ENCODE peak calls at places on chromosomes 11 and 22, in seven cellular contexts. H is HL-60, R is SK-N-SH, N is GM12891, E is prostate gland, Z is suprapubic skin, O is spleen. J is an unnamed sample.

GRCh38 chr11:75383246-75383645 is 16.1 kb upstream of the RPS3 start:
- DNase-seq in H (no peak), R (no peak), N (no peak), E (no peak), Z (no peak), O (peak), J (no peak)

GRCh38 chr11:6397156-6397555 is 6.9 kb downstream of the SMPD1 start:
- DNase-seq in H (no peak), R (no peak), N (no peak), E (no peak), Z (no peak), O (no peak), J (no peak)

GRCh38 chr11:134654161-134654915 is 242.3 kb upstream of the B3GAT1 start:
- DNase-seq in H (no peak), R (no peak), N (no peak), E (no peak), Z (no peak), O (no peak), J (no peak)

GRCh38 chr11:120660024-120660565 is 148.5 kb downstream of the GRIK4 start:
- DNase-seq in H (peak), R (peak), N (peak), E (no peak), Z (no peak), O (peak), J (peak)

GRCh38 chr22:44884968-44885805 is 124.6 kb downstream of the PHF21B start:
- DNase-seq in H (no peak), R (no peak), N (no peak), E (no peak), Z (peak), O (peak), J (peak)

GRCh38 chr11:72736452-72737069 is 15.6 kb downstream of the ARAP1 start:
- DNase-seq in H (peak), R (no peak), N (no peak), E (no peak), Z (no peak), O (peak), J (no peak)

GRCh38 chr11:71201231-71201630 is 51.1 kb downstream of the SHANK2 start:
- DNase-seq in H (no peak), R (no peak), N (no peak), E (no peak), Z (no peak), O (peak), J (no peak)

GRCh38 chr11:72752088-72752914 is at the start of gene ARAP1:
- DNase-seq in H (peak), R (peak), N (peak), E (peak), Z (peak), O (peak), J (peak)

GRCh38 chr22:44455151-44455962 is 42.7 kb downstream of the RTL6 start:
- DNase-seq in H (no peak), R (no peak), N (no peak), E (no peak), Z (no peak), O (peak), J (no peak)

GRCh38 chr11:64266339-64266738 is 15.0 kb downstream of the PLCB3 start:
- DNase-seq in H (no peak), R (no peak), N (no peak), E (no peak), Z (no peak), O (peak), J (no peak)

GRCh38 chr11:61119571-61119970 is 17.3 kb downstream of the CD5 start:
- DNase-seq in H (no peak), R (no peak), N (no peak), E (no peak), Z (no peak), O (no peak), J (no peak)

GRCh38 chr22:31106651-31107205 is 640 bp downstream of the SELENOM start:
- DNase-seq in H (no peak), R (no peak), N (no peak), E (no peak), Z (no peak), O (no peak), J (no peak)

GRCh38 chr11:93529707-93530467 is 13.3 kb downstream of the SMCO4 start:
- DNase-seq in H (no peak), R (no peak), N (no peak), E (no peak), Z (no peak), O (peak), J (peak)

GRCh38 chr11:82899957-82900276 is 313 bp downstream of the PRCP start:
- DNase-seq in H (no peak), R (peak), N (no peak), E (no peak), Z (no peak), O (no peak), J (no peak)

GRCh38 chr11:122100222-122101080 is 15.6 kb downstream of the BLID start:
- DNase-seq in H (no peak), R (peak), N (no peak), E (peak), Z (peak), O (no peak), J (no peak)

GRCh38 chr11:133659542-133660201 is 127.4 kb upstream of the OPCML start:
- DNase-seq in H (no peak), R (no peak), N (no peak), E (no peak), Z (no peak), O (no peak), J (no peak)

GRCh38 chr11:107259826-107260225 is 197.8 kb downstream of the CWF19L2 start:
- DNase-seq in H (peak), R (no peak), N (no peak), E (no peak), Z (no peak), O (no peak), J (no peak)

GRCh38 chr11:104148074-104148473 is 15.9 kb downstream of the PDGFD start:
- DNase-seq in H (no peak), R (no peak), N (no peak), E (no peak), Z (no peak), O (no peak), J (no peak)

GRCh38 chr11:74024630-74025029 is 15.7 kb upstream of the UCP3 start:
- DNase-seq in H (no peak), R (no peak), N (no peak), E (no peak), Z (no peak), O (no peak), J (no peak)

GRCh38 chr11:103798029-103798428 is 238.4 kb upstream of the DDI1 start:
- DNase-seq in H (no peak), R (no peak), N (no peak), E (no peak), Z (no peak), O (no peak), J (no peak)

GRCh38 chr11:72821920-72822799 is 7.9 kb downstream of the ATG16L2 start:
- DNase-seq in H (no peak), R (peak), N (no peak), E (peak), Z (peak), O (peak), J (peak)

DNA sequence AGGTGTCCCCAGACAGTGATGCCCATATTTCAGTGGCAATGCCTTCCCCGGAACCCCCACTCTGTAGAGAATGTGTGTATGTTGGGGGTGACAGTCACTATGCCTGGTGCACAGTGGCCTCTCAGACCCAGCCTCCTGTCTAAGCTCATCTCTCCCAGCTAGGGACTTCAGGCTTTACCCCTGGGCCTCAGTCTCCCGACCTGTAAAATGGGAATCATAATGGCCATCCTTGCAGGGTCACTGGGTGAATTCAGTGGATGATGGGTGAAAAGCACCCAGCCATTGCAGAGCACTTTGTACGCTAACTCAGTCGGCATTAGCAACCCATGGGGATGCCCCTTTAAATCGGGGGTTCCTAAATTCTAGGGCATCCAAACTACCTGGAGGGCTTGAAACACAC is 18.9 kb downstream of the FGF3 start:
- DNase-seq in H (no peak), R (no peak), N (no peak), E (no peak), Z (no peak), O (no peak), J (no peak)
- TF ChIP-seq POLR2AphosphoS5 in H (no peak), R (no peak), N (no peak), E (no peak), Z (no peak), O (no peak), J (no peak)

GRCh38 chr22:50190182-50190951 is 4.7 kb downstream of the TRABD start:
- DNase-seq in H (peak), R (peak), N (peak), E (peak), Z (peak), O (peak), J (no peak)
- TF ChIP-seq POLR2AphosphoS5 in H (no peak), R (no peak), N (peak), E (peak), Z (no peak), O (peak), J (no peak)

DNA sequence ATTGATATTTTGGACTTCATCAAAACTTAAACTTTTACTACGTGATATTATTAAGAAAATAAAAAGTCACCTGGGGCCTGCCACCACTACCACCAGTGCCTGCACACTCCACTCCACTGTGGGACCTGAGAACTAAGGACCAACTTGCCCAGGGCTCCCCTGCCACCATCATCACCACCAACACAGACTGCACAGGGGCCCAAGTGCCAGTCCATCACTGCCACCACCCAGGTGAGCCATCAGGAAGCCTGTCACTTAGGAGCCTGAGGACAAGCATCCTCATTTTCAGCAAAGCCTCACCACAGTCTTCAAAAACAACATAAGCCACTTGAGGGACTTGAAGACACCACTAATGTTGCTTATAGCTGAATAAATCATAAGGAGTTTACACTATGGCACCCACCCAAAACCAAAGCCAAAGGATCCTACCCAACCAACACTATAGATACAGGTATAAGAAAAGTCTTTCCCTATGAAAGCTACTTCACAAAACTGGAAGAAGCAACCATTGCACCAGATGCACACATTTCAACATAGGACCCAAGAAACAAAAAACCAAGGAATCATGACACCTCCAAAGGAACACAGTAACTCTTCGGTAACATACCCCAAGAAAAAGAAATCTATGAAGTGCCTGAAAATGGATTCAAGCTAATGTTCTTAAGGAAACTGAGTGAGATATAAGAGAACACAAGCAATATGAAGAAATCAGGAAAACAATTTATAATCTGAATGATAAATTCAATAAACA is 73.6 kb upstream of the GNAZ start:
- DNase-seq in H (no peak), R (no peak), N (no peak), E (no peak), Z (no peak), O (no peak), J (no peak)
- TF ChIP-seq POLR2AphosphoS5 in H (no peak), R (no peak), N (no peak), E (no peak), Z (no peak), O (no peak), J (no peak)

GRCh38 chr11:110897035-110897434 is 184.8 kb upstream of the ARHGAP20 start:
- DNase-seq in H (no peak), R (peak), N (no peak), E (no peak), Z (no peak), O (no peak), J (no peak)
- TF ChIP-seq POLR2AphosphoS5 in H (no peak), R (peak), N (no peak), E (no peak), Z (no peak), O (no peak), J (no peak)

GRCh38 chr11:12117200-12117995 is 7.0 kb downstream of the MICAL2 start:
- DNase-seq in H (no peak), R (no peak), N (no peak), E (no peak), Z (no peak), O (no peak), J (no peak)
- TF ChIP-seq POLR2AphosphoS5 in H (no peak), R (no peak), N (no peak), E (peak), Z (no peak), O (no peak), J (no peak)

DNA sequence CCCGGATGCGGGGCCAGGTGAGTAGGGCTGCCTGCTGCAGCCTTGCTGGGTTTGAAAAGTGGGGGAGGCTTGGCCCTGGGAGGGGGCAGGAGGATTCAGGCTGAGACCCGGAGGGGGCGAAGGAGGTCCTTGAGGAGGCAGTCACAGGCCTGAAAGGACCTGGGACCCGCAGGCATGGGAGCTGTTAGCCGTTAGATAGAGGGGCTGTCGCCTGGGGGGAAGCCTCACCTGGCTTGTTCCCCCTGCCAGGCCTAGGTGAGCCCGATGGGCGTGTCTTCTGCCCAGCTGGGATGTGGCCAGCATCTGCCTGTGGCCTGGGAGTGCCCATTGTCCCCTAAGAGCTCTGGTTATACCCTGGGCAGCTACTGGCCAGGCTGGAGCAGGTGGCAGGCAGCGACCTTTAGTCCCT is 1.8 kb upstream of the DUSP8 start:
- DNase-seq in H (no peak), R (peak), N (no peak), E (peak), Z (no peak), O (no peak), J (no peak)
- TF ChIP-seq POLR2AphosphoS5 in H (no peak), R (no peak), N (no peak), E (no peak), Z (no peak), O (no peak), J (no peak)

GRCh38 chr22:20017622-20017958 is 967 bp upstream of the ARVCF start:
- DNase-seq in H (no peak), R (no peak), N (no peak), E (no peak), Z (no peak), O (peak), J (no peak)
- TF ChIP-seq POLR2AphosphoS5 in H (no peak), R (no peak), N (no peak), E (no peak), Z (no peak), O (no peak), J (no peak)

DNA sequence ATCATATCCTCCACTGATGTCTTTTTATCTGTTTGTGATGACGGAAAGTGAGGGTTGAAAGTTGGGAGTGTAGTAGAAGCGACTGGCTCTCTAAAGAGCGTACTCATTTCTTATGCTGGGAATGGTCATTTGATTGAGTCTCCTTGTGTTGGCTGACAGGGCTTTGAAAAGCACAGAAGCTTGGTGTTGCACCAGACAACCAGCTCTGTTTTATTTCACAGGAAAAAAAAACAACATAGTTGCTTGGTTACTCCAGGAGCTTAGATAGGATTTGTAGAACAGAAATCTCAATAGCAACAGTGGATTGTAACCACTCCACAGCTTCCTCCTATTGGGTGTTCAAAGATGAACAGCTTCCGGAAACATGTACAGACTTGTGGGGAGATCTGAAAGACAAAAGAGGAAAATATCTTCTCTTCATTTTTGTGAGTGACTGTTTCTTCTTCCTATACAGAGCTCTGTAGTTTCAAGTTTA is 2.7 kb downstream of the RBM14 start:
- DNase-seq in H (no peak), R (no peak), N (no peak), E (no peak), Z (no peak), O (no peak), J (no peak)
- TF ChIP-seq POLR2AphosphoS5 in H (no peak), R (no peak), N (no peak), E (no peak), Z (no peak), O (no peak), J (no peak)

J was measured in HepG2.